ENCODE peak calls at places on chromosomes 12 and 14, in seven cellular contexts. One of them, this sample, is unnamed.

GRCh38 chr14:34237098-34237497 is 224.9 kb downstream of the SPTSSA start:
- DNase-seq in body of pancreas: no peak
- DNase-seq in brain microvascular endothelial cell: no peak
- DNase-seq in cardiac muscle cell: no peak
- DNase-seq in mammary epithelial cell: peak; percentile 86
- DNase-seq in CD4-positive, alpha-beta T cell: no peak
- DNase-seq in CD4-positive, alpha-beta memory T cell: no peak
- DNase-seq in this sample: no peak

GRCh38 chr14:85093631-85094330 is 436.2 kb upstream of the FLRT2 start:
- DNase-seq in brain microvascular endothelial cell: no peak
- DNase-seq in CD4-positive, alpha-beta T cell: no peak
- DNase-seq in body of pancreas: no peak
- DNase-seq in cardiac muscle cell: peak; percentile 19
- DNase-seq in mammary epithelial cell: peak; percentile 65
- DNase-seq in CD4-positive, alpha-beta memory T cell: no peak
- DNase-seq in this sample: no peak

GRCh38 chr12:59886131-59886751 is 290.4 kb downstream of the SLC16A7 start:
- DNase-seq in CD4-positive, alpha-beta memory T cell: no peak
- DNase-seq in cardiac muscle cell: no peak
- DNase-seq in mammary epithelial cell: no peak
- DNase-seq in brain microvascular endothelial cell: no peak
- DNase-seq in CD4-positive, alpha-beta T cell: no peak
- DNase-seq in body of pancreas: no peak
- DNase-seq in this sample: no peak

GRCh38 chr12:56900583-56900982 is 33.6 kb downstream of the SDR9C7 start:
- DNase-seq in CD4-positive, alpha-beta T cell: no peak
- DNase-seq in mammary epithelial cell: peak; percentile 97
- DNase-seq in cardiac muscle cell: peak; percentile 8
- DNase-seq in CD4-positive, alpha-beta memory T cell: no peak
- DNase-seq in body of pancreas: no peak
- DNase-seq in brain microvascular endothelial cell: no peak
- DNase-seq in this sample: no peak

GRCh38 chr12:79959484-79959883 is 24.6 kb upstream of the PPP1R12A start:
- DNase-seq in cardiac muscle cell: peak; percentile 10
- DNase-seq in CD4-positive, alpha-beta memory T cell: no peak
- DNase-seq in brain microvascular endothelial cell: no peak
- DNase-seq in mammary epithelial cell: no peak
- DNase-seq in body of pancreas: no peak
- DNase-seq in CD4-positive, alpha-beta T cell: no peak
- DNase-seq in this sample: no peak

GRCh38 chr12:3718100-3718499 is 34.8 kb downstream of the CRACR2A start:
- DNase-seq in CD4-positive, alpha-beta memory T cell: no peak
- DNase-seq in body of pancreas: no peak
- DNase-seq in cardiac muscle cell: no peak
- DNase-seq in CD4-positive, alpha-beta T cell: no peak
- DNase-seq in mammary epithelial cell: no peak
- DNase-seq in brain microvascular endothelial cell: no peak
- DNase-seq in this sample: no peak

GRCh38 chr12:54140958-54141388 is 47.8 kb downstream of the SMUG1 start:
- DNase-seq in CD4-positive, alpha-beta memory T cell: no peak
- DNase-seq in brain microvascular endothelial cell: no peak
- DNase-seq in body of pancreas: no peak
- DNase-seq in mammary epithelial cell: no peak
- DNase-seq in CD4-positive, alpha-beta T cell: no peak
- DNase-seq in cardiac muscle cell: peak; percentile 14
- DNase-seq in this sample: no peak

GRCh38 chr12:96234591-96235496 is 40.7 kb downstream of the ELK3 start:
- DNase-seq in CD4-positive, alpha-beta T cell: no peak
- DNase-seq in body of pancreas: no peak
- DNase-seq in CD4-positive, alpha-beta memory T cell: no peak
- DNase-seq in cardiac muscle cell: no peak
- DNase-seq in mammary epithelial cell: no peak
- DNase-seq in brain microvascular endothelial cell: no peak
- DNase-seq in this sample: no peak

GRCh38 chr12:57216931-57217871 is 607 bp downstream of the NXPH4 start:
- DNase-seq in body of pancreas: peak; percentile 32
- DNase-seq in CD4-positive, alpha-beta memory T cell: no peak
- DNase-seq in brain microvascular endothelial cell: no peak
- DNase-seq in CD4-positive, alpha-beta T cell: no peak
- DNase-seq in cardiac muscle cell: no peak
- DNase-seq in mammary epithelial cell: peak; percentile 9
- DNase-seq in this sample: peak; percentile 57

GRCh38 chr12:57261385-57261784 is 10.4 kb upstream of the STAC3 start:
- DNase-seq in cardiac muscle cell: no peak
- DNase-seq in brain microvascular endothelial cell: no peak
- DNase-seq in CD4-positive, alpha-beta memory T cell: no peak
- DNase-seq in body of pancreas: no peak
- DNase-seq in CD4-positive, alpha-beta T cell: no peak
- DNase-seq in mammary epithelial cell: no peak
- DNase-seq in this sample: no peak

GRCh38 chr12:47323802-47324201 is 244.0 kb upstream of the AMIGO2 start:
- DNase-seq in CD4-positive, alpha-beta memory T cell: no peak
- DNase-seq in cardiac muscle cell: no peak
- DNase-seq in brain microvascular endothelial cell: no peak
- DNase-seq in CD4-positive, alpha-beta T cell: no peak
- DNase-seq in body of pancreas: no peak
- DNase-seq in mammary epithelial cell: no peak
- DNase-seq in this sample: no peak

GRCh38 chr12:131051155-131051473 is 97.4 kb downstream of the ADGRD1 start:
- DNase-seq in body of pancreas: no peak
- DNase-seq in mammary epithelial cell: no peak
- DNase-seq in CD4-positive, alpha-beta memory T cell: no peak
- DNase-seq in cardiac muscle cell: no peak
- DNase-seq in CD4-positive, alpha-beta T cell: no peak
- DNase-seq in brain microvascular endothelial cell: no peak
- DNase-seq in this sample: no peak

GRCh38 chr12:18750087-18750486 is 12.2 kb downstream of the CAPZA3 start:
- DNase-seq in body of pancreas: no peak
- DNase-seq in brain microvascular endothelial cell: no peak
- DNase-seq in CD4-positive, alpha-beta memory T cell: no peak
- DNase-seq in CD4-positive, alpha-beta T cell: no peak
- DNase-seq in cardiac muscle cell: peak; percentile 56
- DNase-seq in mammary epithelial cell: no peak
- DNase-seq in this sample: no peak

DNA sequence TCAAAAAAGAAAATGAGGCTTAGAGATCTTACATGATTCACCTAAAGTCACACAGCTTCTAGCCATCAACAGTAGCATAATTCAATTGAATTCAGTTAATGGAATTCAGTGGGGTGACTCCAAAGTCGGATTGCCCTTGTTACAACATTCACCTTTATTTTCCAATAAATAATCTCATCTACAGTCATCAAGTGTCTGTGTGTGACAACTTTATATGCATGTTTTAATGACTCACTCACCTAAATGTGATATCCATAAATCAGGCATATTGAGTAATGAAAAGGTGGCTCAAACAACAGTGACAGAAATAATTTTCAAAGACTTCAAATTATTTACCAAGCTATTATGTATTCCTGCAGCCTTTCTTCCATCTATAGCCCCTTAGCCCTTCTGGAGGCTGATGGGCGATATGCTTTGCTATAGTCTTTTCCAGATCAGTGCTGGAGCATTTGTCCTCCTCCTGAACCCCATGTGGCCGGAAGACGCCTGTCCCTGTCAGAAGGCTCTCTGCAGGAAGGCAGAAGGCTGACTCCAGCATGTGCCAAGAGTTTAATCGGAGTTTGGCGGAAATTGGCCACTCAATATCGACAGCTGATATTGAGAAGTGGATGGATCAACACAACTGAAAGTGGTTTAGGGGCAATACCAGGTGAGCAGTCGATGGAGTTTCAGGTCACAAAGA is 49.2 kb upstream of the MAX start:
- DNase-seq in CD4-positive, alpha-beta memory T cell: no peak
- DNase-seq in CD4-positive, alpha-beta T cell: no peak
- DNase-seq in body of pancreas: no peak
- DNase-seq in brain microvascular endothelial cell: no peak
- DNase-seq in cardiac muscle cell: no peak
- DNase-seq in mammary epithelial cell: no peak
- DNase-seq in this sample: no peak
- H3K27ac ChIP-seq in CD4-positive, alpha-beta memory T cell: no peak overlapping the region
- H3K27ac ChIP-seq in CD4-positive, alpha-beta T cell: no peak overlapping the region
- H3K27ac ChIP-seq in body of pancreas: no peak overlapping the region
- H3K27ac ChIP-seq in brain microvascular endothelial cell: no peak overlapping the region
- H3K27ac ChIP-seq in cardiac muscle cell: no peak overlapping the region
- H3K27ac ChIP-seq in mammary epithelial cell: no peak overlapping the region
- H3K27ac ChIP-seq in this sample: no peak overlapping the region

GRCh38 chr14:74325446-74325845 is 22.7 kb upstream of the ABCD4 start:
- DNase-seq in body of pancreas: no peak
- DNase-seq in CD4-positive, alpha-beta memory T cell: no peak
- DNase-seq in brain microvascular endothelial cell: no peak
- DNase-seq in mammary epithelial cell: no peak
- DNase-seq in cardiac muscle cell: no peak
- DNase-seq in CD4-positive, alpha-beta T cell: no peak
- DNase-seq in this sample: no peak

GRCh38 chr14:74326369-74327152 is 21.7 kb upstream of the VRTN start:
- DNase-seq in CD4-positive, alpha-beta memory T cell: no peak
- DNase-seq in mammary epithelial cell: no peak
- DNase-seq in CD4-positive, alpha-beta T cell: no peak
- DNase-seq in brain microvascular endothelial cell: no peak
- DNase-seq in body of pancreas: no peak
- DNase-seq in cardiac muscle cell: peak; percentile 6
- DNase-seq in this sample: no peak

DNA sequence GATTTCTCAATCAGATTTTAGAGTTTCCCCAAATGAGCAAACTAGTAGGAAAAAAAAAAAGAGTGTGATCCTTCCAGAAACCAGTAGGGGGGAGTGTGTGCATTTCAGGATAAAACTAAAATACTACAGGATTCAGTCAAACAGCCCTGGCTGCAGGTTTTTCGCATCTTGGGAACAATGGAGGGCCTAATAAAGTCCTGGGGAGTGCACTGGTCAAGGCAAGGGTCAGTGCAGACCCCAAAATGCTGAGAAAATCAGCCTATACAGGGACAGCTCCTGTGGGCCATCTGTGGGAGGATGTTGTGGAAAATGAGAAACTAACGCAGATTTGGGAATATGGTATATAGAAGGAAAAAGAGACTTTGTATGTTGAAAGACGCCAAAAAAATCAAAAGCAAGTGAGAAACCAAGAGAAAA is 22.2 kb upstream of the ABCD4 start:
- DNase-seq in body of pancreas: peak; percentile 13
- DNase-seq in mammary epithelial cell: peak; percentile 27
- DNase-seq in cardiac muscle cell: peak; percentile 59
- DNase-seq in CD4-positive, alpha-beta memory T cell: no peak
- DNase-seq in CD4-positive, alpha-beta T cell: no peak
- DNase-seq in brain microvascular endothelial cell: peak; percentile 2
- DNase-seq in this sample: no peak
- H3K27ac ChIP-seq in body of pancreas: no peak overlapping the region
- H3K27ac ChIP-seq in mammary epithelial cell: no peak overlapping the region
- H3K27ac ChIP-seq in cardiac muscle cell: no peak overlapping the region
- H3K27ac ChIP-seq in CD4-positive, alpha-beta memory T cell: no peak overlapping the region
- H3K27ac ChIP-seq in CD4-positive, alpha-beta T cell: no peak overlapping the region
- H3K27ac ChIP-seq in brain microvascular endothelial cell: no peak overlapping the region
- H3K27ac ChIP-seq in this sample: no peak overlapping the region

DNA sequence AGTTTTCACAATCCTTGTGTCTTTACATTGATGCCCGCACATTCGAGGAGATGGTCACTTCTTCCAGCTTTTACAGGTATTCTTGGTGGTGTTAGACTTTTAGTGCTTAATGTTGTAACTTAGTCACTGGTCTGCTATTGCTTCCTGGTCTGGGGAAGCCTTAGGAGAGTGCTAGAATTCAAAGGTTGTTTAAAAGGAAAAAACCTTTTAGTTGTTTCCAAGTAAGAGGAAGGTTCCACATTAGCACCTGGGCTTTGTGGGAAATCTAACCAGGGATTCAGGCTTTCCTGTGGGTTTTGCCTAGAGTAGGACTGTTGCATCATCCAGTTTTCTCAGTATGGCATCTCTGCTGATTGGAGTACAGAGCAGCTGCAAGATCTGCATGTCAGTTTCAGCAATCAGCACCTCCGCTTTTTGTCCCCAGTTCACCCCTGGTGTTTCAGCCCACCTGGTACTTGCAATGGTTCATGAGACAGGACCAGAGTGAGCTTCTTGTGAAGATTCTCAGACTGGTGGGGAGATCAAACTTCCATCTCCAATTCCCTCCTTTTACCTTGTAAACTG is 44.0 kb upstream of the PLBD1 start:
- DNase-seq in CD4-positive, alpha-beta memory T cell: no peak
- DNase-seq in cardiac muscle cell: no peak
- DNase-seq in body of pancreas: no peak
- DNase-seq in brain microvascular endothelial cell: no peak
- DNase-seq in CD4-positive, alpha-beta T cell: no peak
- DNase-seq in mammary epithelial cell: no peak
- DNase-seq in this sample: no peak
- H3K27ac ChIP-seq in CD4-positive, alpha-beta memory T cell: no peak overlapping the region
- H3K27ac ChIP-seq in cardiac muscle cell: no peak overlapping the region
- H3K27ac ChIP-seq in body of pancreas: no peak overlapping the region
- H3K27ac ChIP-seq in brain microvascular endothelial cell: no peak overlapping the region
- H3K27ac ChIP-seq in CD4-positive, alpha-beta T cell: no peak overlapping the region
- H3K27ac ChIP-seq in mammary epithelial cell: no peak overlapping the region
- H3K27ac ChIP-seq in this sample: no peak overlapping the region

GRCh38 chr14:96162741-96163140 is 41.9 kb upstream of the BDKRB2 start:
- DNase-seq in brain microvascular endothelial cell: peak; percentile 18
- DNase-seq in mammary epithelial cell: no peak
- DNase-seq in CD4-positive, alpha-beta T cell: no peak
- DNase-seq in CD4-positive, alpha-beta memory T cell: no peak
- DNase-seq in body of pancreas: no peak
- DNase-seq in cardiac muscle cell: peak; percentile 57
- DNase-seq in this sample: no peak

GRCh38 chr14:96166475-96167223 is 38.0 kb upstream of the BDKRB2 start:
- DNase-seq in mammary epithelial cell: no peak
- DNase-seq in body of pancreas: no peak
- DNase-seq in CD4-positive, alpha-beta T cell: no peak
- DNase-seq in brain microvascular endothelial cell: no peak
- DNase-seq in CD4-positive, alpha-beta memory T cell: no peak
- DNase-seq in cardiac muscle cell: peak; percentile 62
- DNase-seq in this sample: no peak

GRCh38 chr14:96165493-96166474 is 38.9 kb upstream of the BDKRB2 start:
- DNase-seq in brain microvascular endothelial cell: no peak
- DNase-seq in CD4-positive, alpha-beta memory T cell: no peak
- DNase-seq in cardiac muscle cell: no peak
- DNase-seq in CD4-positive, alpha-beta T cell: no peak
- DNase-seq in mammary epithelial cell: no peak
- DNase-seq in body of pancreas: no peak
- DNase-seq in this sample: no peak

GRCh38 chr14:96167224-96168148 is 37.2 kb upstream of the BDKRB2 start:
- DNase-seq in cardiac muscle cell: peak; percentile 56
- DNase-seq in CD4-positive, alpha-beta T cell: no peak
- DNase-seq in CD4-positive, alpha-beta memory T cell: no peak
- DNase-seq in mammary epithelial cell: peak; percentile 75
- DNase-seq in brain microvascular endothelial cell: peak; percentile 57
- DNase-seq in body of pancreas: no peak
- DNase-seq in this sample: no peak

DNA sequence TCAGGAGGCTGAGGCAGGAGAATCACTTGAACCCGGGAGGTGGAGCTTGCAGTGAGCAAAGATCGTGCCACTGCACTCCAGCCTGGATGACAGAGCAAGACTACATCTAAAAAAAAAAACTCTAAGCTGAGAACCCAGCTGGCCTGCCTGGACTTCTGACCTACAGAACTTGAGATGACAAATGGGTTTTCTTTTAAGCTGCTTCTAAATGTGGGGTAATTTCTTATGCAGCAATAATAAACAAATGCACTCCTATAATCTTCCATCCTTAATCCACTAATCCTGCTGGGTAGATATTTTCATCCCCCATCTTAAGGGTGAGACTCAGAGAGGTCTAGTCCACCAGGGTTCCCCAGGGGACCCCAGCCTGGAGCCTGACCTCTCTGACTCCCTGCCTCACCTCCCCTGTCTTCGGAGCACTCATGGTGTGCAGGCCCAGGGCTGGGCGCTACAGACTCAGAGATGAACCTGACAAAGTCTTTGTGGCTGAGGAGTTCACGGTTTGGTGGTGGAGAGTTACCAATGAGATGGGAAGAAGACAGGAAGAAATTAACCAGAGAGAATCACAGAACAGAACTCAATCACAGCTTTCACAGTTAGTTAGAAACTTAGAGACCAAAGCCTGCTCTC is 39.7 kb upstream of the BDKRB2 start:
- DNase-seq in CD4-positive, alpha-beta memory T cell: no peak
- DNase-seq in brain microvascular endothelial cell: no peak
- DNase-seq in body of pancreas: no peak
- DNase-seq in cardiac muscle cell: no peak
- DNase-seq in mammary epithelial cell: no peak
- DNase-seq in CD4-positive, alpha-beta T cell: no peak
- DNase-seq in this sample: no peak
- H3K27ac ChIP-seq in CD4-positive, alpha-beta memory T cell: no peak overlapping the region
- H3K27ac ChIP-seq in brain microvascular endothelial cell: no peak overlapping the region
- H3K27ac ChIP-seq in body of pancreas: no peak overlapping the region
- H3K27ac ChIP-seq in cardiac muscle cell: no peak overlapping the region
- H3K27ac ChIP-seq in mammary epithelial cell: no peak overlapping the region
- H3K27ac ChIP-seq in CD4-positive, alpha-beta T cell: no peak overlapping the region
- H3K27ac ChIP-seq in this sample: no peak overlapping the region